ENCODE peak calls at places on chromosomes 13 and 19, in seven cellular contexts. Q is fibroblast of the aortic adventitia, P is left ventricle myocardium inferior, U is A549, J is bronchial epithelial cell, K is cardiac muscle cell, V is AG04450. W is an unnamed sample.

GRCh38 chr19:33402421-33403220 is 29.1 kb downstream of the CEBPG start:
- DNase-seq in Q (no peak), P (no peak), U (no peak), J (no peak), K (no peak), V (no peak), W (peak; percentile 66)

GRCh38 chr19:2475018-2475701 is 767 bp upstream of the GADD45B start:
- DNase-seq in Q (peak; percentile 61), P (peak; percentile 62), U (no peak), J (no peak), K (peak; percentile 73), V (no peak), W (peak; percentile 78)

GRCh38 chr19:15107056-15108010 is at the start of gene SYDE1:
- DNase-seq in Q (peak; percentile 72), P (peak; percentile 56), U (no peak), J (no peak), K (peak; percentile 80), V (no peak), W (no peak)

GRCh38 chr13:41700790-41701310 is 243.5 kb downstream of the RGCC start:
- DNase-seq in Q (peak; percentile 87), P (no peak), U (no peak), J (peak; percentile 35), K (peak; percentile 69), V (peak; percentile 18), W (no peak)

GRCh38 chr19:7636691-7637373 is at the start of gene STXBP2:
- DNase-seq in Q (no peak), P (peak; percentile 58), U (peak; percentile 77), J (peak; percentile 47), K (peak; percentile 65), V (no peak), W (peak; percentile 89)

GRCh38 chr19:36215276-36216171 is 618 bp downstream of the ZNF146 start:
- DNase-seq in Q (peak; percentile 45), P (no peak), U (peak; percentile 57), J (peak; percentile 17), K (peak; percentile 60), V (no peak), W (no peak)

GRCh38 chr13:59211636-59212035 is 952.1 kb downstream of the DIAPH3 start:
- DNase-seq in Q (no peak), P (no peak), U (no peak), J (no peak), K (no peak), V (no peak), W (no peak)

GRCh38 chr13:39603424-39603947 is 493 bp upstream of the LHFPL6 start:
- DNase-seq in Q (peak; percentile 35), P (no peak), U (peak; percentile 1), J (peak; percentile 41), K (peak; percentile 40), V (no peak), W (peak; percentile 33)

GRCh38 chr19:37218592-37218935 is 550 bp downstream of the ZNF383 start:
- DNase-seq in Q (peak; percentile 19), P (no peak), U (no peak), J (no peak), K (no peak), V (no peak), W (no peak)

GRCh38 chr19:22137791-22138190 is 59.0 kb downstream of the ZNF676 start:
- DNase-seq in Q (no peak), P (no peak), U (no peak), J (no peak), K (no peak), V (no peak), W (no peak)

GRCh38 chr13:63696055-63696454 is 2280.4 kb upstream of the PCDH20 start:
- DNase-seq in Q (peak; percentile 1), P (no peak), U (no peak), J (no peak), K (no peak), V (peak; percentile 59), W (no peak)

GRCh38 chr19:50322234-50322633 is 6.9 kb downstream of the KCNC3 start:
- DNase-seq in Q (no peak), P (no peak), U (no peak), J (no peak), K (no peak), V (no peak), W (no peak)

GRCh38 chr19:46014534-46014933 is 8.3 kb downstream of the PGLYRP1 start:
- DNase-seq in Q (no peak), P (no peak), U (no peak), J (no peak), K (no peak), V (no peak), W (no peak)

GRCh38 chr19:46015961-46016425 is 6.9 kb downstream of the PGLYRP1 start:
- DNase-seq in Q (no peak), P (no peak), U (no peak), J (no peak), K (no peak), V (no peak), W (peak; percentile 34)

GRCh38 chr19:46017095-46017429 is 5.8 kb downstream of the PGLYRP1 start:
- DNase-seq in Q (no peak), P (no peak), U (no peak), J (no peak), K (no peak), V (no peak), W (no peak)

GRCh38 chr19:46016426-46017094 is 6.3 kb downstream of the PGLYRP1 start:
- DNase-seq in Q (peak; percentile 77), P (peak; percentile 83), U (peak; percentile 84), J (peak; percentile 55), K (peak; percentile 83), V (peak; percentile 20), W (peak; percentile 84)

GRCh38 chr19:46015080-46015960 is 7.5 kb downstream of the PGLYRP1 start:
- DNase-seq in Q (no peak), P (peak; percentile 45), U (peak; percentile 72), J (peak; percentile 58), K (peak; percentile 46), V (no peak), W (peak; percentile 74)
- H3K4me3 ChIP-seq in Q (no peak overlapping the region), P (peak overlapping the region; percentile 75), U (peak overlapping the region; percentile 59), J (peak overlapping the region; percentile 37), K (peak overlapping the region; percentile 23), V (peak overlapping the region; percentile 7), W (peak overlapping the region; percentile 48)

GRCh38 chr19:45687599-45687998 is 4.2 kb downstream of the SNRPD2 start:
- DNase-seq in Q (no peak), P (no peak), U (no peak), J (no peak), K (no peak), V (no peak), W (no peak)
- TF ChIP-seq CTCF in Q (no peak), P (no peak), U (no peak), J (no peak), K (no peak), V (no peak), W (no peak)

DNA sequence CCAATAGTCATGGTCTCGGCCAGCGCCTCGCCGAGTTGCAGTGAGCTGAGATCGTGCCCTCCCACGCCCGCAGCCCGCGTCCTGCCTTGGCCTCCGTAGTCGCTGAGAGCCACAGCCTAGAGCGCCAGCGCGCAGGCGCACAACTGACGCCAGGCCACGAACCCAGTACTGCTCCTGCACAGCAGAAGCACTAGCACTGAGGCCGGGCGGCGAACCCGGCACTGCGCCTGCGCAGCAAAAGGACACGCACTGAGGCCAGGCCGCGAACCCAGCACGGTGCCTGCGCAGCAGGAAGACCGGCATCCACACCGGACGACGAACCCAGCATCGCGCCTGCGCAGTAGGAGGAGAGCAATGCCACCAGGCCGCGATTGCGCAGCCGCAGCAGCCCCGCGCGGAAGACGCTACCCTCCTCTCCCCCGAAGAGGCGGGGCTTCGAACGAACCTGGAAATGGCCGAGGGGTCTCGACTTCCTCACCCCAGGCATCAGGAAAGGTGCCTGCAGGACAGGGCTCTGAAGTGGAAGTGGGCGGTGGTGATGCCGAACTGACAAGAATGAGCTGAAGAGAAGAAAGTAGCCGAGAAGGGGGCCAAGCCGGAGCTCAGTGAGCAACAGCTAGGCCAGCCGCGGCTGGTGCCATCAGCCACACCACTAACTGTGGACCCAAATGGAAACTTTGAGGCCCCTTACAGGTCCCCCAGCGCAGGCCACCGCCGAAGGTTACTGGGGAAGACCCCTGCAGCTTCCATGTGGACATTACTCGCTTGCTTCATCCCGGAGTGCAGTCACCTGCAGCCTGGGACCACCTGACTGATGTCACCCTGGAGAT is 7.5 kb downstream of the F10 start:
- DNase-seq in Q (no peak), P (no peak), U (no peak), J (no peak), K (peak; percentile 75), V (no peak), W (peak; percentile 39)
- H3K4me3 ChIP-seq in Q (no peak overlapping the region), P (peak overlapping the region; percentile 55), U (no peak overlapping the region), J (no peak overlapping the region), K (no peak overlapping the region), V (no peak overlapping the region), W (peak overlapping the region; percentile 20)

GRCh38 chr13:33312150-33312908 is 26.8 kb upstream of the STARD13 start:
- DNase-seq in Q (peak; percentile 48), P (no peak), U (no peak), J (peak; percentile 79), K (peak; percentile 36), V (no peak), W (no peak)
- TF ChIP-seq CTCF in Q (peak; percentile 33), P (peak; percentile 62), U (peak; percentile 35), J (no peak), K (peak; percentile 21), V (no peak), W (peak; percentile 47)

DNA sequence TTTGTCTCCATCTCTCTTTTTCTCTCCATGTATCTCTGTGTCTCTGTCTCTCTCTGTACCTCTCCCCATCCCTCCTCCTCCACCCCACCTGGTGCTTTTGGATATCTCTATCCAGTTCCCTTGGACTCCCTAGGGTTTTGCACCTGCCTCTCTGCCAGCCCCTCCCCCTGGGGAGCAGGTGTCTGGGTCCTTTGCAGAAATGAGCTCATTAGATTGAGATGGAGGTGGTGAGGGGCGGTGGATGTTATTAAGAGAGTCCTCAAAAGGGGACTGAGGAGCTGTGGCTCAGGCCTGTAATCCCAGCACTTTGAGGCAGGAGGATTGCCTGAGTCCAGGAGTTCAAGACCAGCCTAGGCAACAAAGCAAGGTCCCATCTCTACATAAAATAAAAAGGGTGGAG is 2.1 kb downstream of the KCNN4 start:
- DNase-seq in Q (no peak), P (no peak), U (no peak), J (no peak), K (no peak), V (no peak), W (no peak)
- H3K4me3 ChIP-seq in Q (no peak overlapping the region), P (no peak overlapping the region), U (no peak overlapping the region), J (no peak overlapping the region), K (no peak overlapping the region), V (no peak overlapping the region), W (no peak overlapping the region)

GRCh38 chr13:81171065-81171647 is 830.2 kb upstream of the SPRY2 start:
- DNase-seq in Q (peak; percentile 37), P (no peak), U (no peak), J (peak; percentile 35), K (peak; percentile 32), V (no peak), W (no peak)
- TF ChIP-seq CTCF in Q (peak; percentile 50), P (peak; percentile 64), U (peak; percentile 49), J (peak; percentile 23), K (peak; percentile 49), V (peak; percentile 66), W (no peak)

W was measured in right lobe of liver.